ENCODE peak calls at places on chromosomes 4 and X, in six cellular contexts. J, H, B, Z, M and A are unnamed samples.

GRCh38 chr4:149716728-149717127 is 98.9 kb downstream of the IQCM start:
- DNase-seq in M (no peak), Z (no peak), H (no peak), B (no peak), J (no peak), A (no peak)

GRCh38 chrX:100980608-100981497 is 11.3 kb downstream of the ARL13A start:
- DNase-seq in H (no peak), M (peak; percentile 53), Z (no peak), B (peak; percentile 82), J (no peak), A (no peak)

GRCh38 chr4:94038195-94038594 is 169.5 kb upstream of the SMARCAD1 start:
- DNase-seq in H (no peak), B (no peak), Z (no peak), J (no peak), M (no peak), A (no peak)

GRCh38 chr4:119841361-119841760 is 212.8 kb upstream of the PDE5A start:
- DNase-seq in M (no peak), B (no peak), H (no peak), J (no peak), Z (no peak), A (no peak)

GRCh38 chr4:33940281-33940680 is 2304.0 kb downstream of the ARAP2 start:
- DNase-seq in Z (no peak), H (no peak), J (no peak), B (peak; percentile 21), M (no peak), A (no peak)

GRCh38 chr4:124710253-124710849 is 2.2 kb downstream of the ANKRD50 start:
- DNase-seq in B (no peak), Z (no peak), H (no peak), J (no peak), M (no peak), A (peak; percentile 45)

GRCh38 chr4:173332021-173332487 is 2.1 kb downstream of the HMGB2 start:
- DNase-seq in B (peak; percentile 58), M (no peak), Z (no peak), H (no peak), J (no peak), A (no peak)

GRCh38 chrX:24241822-24242648 is 71.8 kb downstream of the SUPT20HL2 start:
- DNase-seq in Z (no peak), B (peak; percentile 49), H (peak; percentile 62), J (no peak), M (no peak), A (peak; percentile 48)

GRCh38 chrX:17621566-17622270 is 115.6 kb upstream of the SCML1 start:
- DNase-seq in Z (no peak), J (no peak), M (no peak), B (no peak), H (no peak), A (no peak)

GRCh38 chr4:1028574-1029220 is 17.3 kb downstream of the FGFRL1 start:
- DNase-seq in M (no peak), Z (no peak), B (no peak), J (no peak), H (no peak), A (no peak)

GRCh38 chrX:72693477-72693876 is 20.6 kb downstream of the PHKA1 start:
- DNase-seq in Z (no peak), B (no peak), H (no peak), J (no peak), M (no peak), A (no peak)

GRCh38 chr4:16196482-16197393 is 29.5 kb downstream of the TAPT1 start:
- DNase-seq in Z (no peak), J (no peak), M (peak; percentile 54), B (peak; percentile 74), H (no peak), A (no peak)

GRCh38 chrX:68415289-68415688 is 18.0 kb downstream of the OPHN1 start:
- DNase-seq in M (no peak), H (no peak), Z (peak; percentile 46), B (peak; percentile 77), J (peak; percentile 50), A (no peak)

GRCh38 chr4:95462946-95463345 is 85.8 kb downstream of the UNC5C start:
- DNase-seq in H (no peak), M (no peak), Z (no peak), J (no peak), B (no peak), A (no peak)

GRCh38 chr4:101218346-101218745 is 129.0 kb downstream of the PPP3CA start:
- DNase-seq in H (no peak), Z (no peak), J (no peak), B (no peak), M (no peak), A (no peak)

GRCh38 chr4:90000995-90001394 is 106.3 kb downstream of the MMRN1 start:
- DNase-seq in Z (no peak), M (no peak), J (no peak), B (no peak), H (no peak), A (no peak)

GRCh38 chr4:32172761-32173160 is 1452.6 kb downstream of the PCDH7 start:
- DNase-seq in H (no peak), Z (no peak), M (peak; percentile 57), B (peak; percentile 5), J (no peak), A (no peak)

GRCh38 chr4:38073596-38074234 is 113.5 kb downstream of the PTTG2 start:
- DNase-seq in H (no peak), B (no peak), J (no peak), M (no peak), Z (no peak), A (no peak)

GRCh38 chr4:87540176-87541058 is 11.2 kb upstream of the SPARCL1 start:
- DNase-seq in J (no peak), B (peak; percentile 98), H (no peak), M (no peak), Z (no peak), A (no peak)